ENCODE peak calls at places on chromosomes 11 and 22, in four cellular contexts. N is cardiac muscle cell, K is RWPE1, J is upper lobe of right lung. P is an unnamed sample.

GRCh38 chr22:49502126-49502826 is 325.4 kb downstream of the BRD1 start:
- DNase-seq in J (no peak), N (no peak), K (no peak), P (no peak)

GRCh38 chr11:46278387-46279173 is 1.1 kb downstream of the CREB3L1 start:
- DNase-seq in N (peak; percentile 67), K (no peak), J (peak; percentile 89), P (peak; percentile 76)

GRCh38 chr11:74008373-74009229 is at the start of gene UCP3:
- DNase-seq in N (no peak), K (no peak), J (no peak), P (no peak)

GRCh38 chr22:27163162-27164137 is 506.1 kb downstream of the MIAT start:
- DNase-seq in K (no peak), J (no peak), N (no peak), P (no peak)

GRCh38 chr11:78420255-78420764 is 2.7 kb upstream of the GAB2 start:
- DNase-seq in K (peak; percentile 45), N (peak; percentile 94), J (peak; percentile 69), P (peak; percentile 75)

GRCh38 chr11:76999597-76999996 is 34.6 kb upstream of the B3GNT6 start:
- DNase-seq in K (no peak), J (no peak), N (no peak), P (no peak)

GRCh38 chr11:14107071-14107470 is 144.5 kb downstream of the SPON1 start:
- DNase-seq in J (no peak), K (no peak), N (no peak), P (no peak)

GRCh38 chr11:75813622-75814039 is 1.4 kb upstream of the UVRAG start:
- DNase-seq in N (no peak), J (no peak), K (no peak), P (no peak)

GRCh38 chr22:19689408-19689807 is 24.9 kb upstream of the SEPTIN5 start:
- DNase-seq in N (no peak), K (no peak), J (peak; percentile 59), P (no peak)

GRCh38 chr11:79331251-79331901 is 109.5 kb downstream of the TENM4 start:
- DNase-seq in K (no peak), N (no peak), J (no peak), P (no peak)

GRCh38 chr22:41092847-41093371 is 517 bp downstream of the EP300 start:
- DNase-seq in N (peak; percentile 43), K (peak; percentile 15), J (peak; percentile 74), P (peak; percentile 39)

GRCh38 chr11:44427432-44427831 is 117.5 kb upstream of the ALX4 start:
- DNase-seq in K (no peak), J (no peak), N (no peak), P (no peak)

GRCh38 chr11:1854132-1854948 is 1.5 kb downstream of the LSP1 start:
- DNase-seq in K (no peak), N (no peak), J (no peak), P (no peak)

GRCh38 chr11:1857064-1857463 is 4.2 kb downstream of the LSP1 start:
- DNase-seq in J (no peak), K (no peak), N (no peak), P (no peak)

GRCh38 chr11:1856306-1857005 is 3.6 kb downstream of the LSP1 start:
- DNase-seq in N (no peak), K (no peak), J (no peak), P (no peak)

GRCh38 chr11:1854949-1855885 is 2.3 kb downstream of the LSP1 start:
- DNase-seq in J (no peak), N (no peak), K (no peak), P (no peak)

DNA sequence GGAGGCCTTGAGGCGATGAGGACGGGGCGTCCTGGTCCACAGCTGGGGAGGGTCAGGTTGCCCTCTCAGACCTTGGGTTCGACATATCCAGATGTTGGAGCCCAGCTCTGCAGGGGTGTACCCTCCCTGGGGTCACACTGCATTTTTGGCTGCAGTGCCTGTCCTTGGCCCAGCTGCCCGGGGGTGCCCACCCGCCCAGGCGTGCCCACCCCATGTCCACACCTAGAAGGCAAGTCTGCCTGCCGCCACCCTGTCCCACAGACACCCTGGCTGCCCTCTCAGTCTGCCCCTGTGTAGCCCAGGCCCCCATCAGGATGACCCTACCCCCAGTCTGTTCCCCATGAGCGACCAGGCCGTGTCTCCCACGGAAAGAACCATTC is 3.0 kb downstream of the LSP1 start:
- DNase-seq in J (no peak), N (no peak), K (no peak), P (no peak)
- TF ChIP-seq CTCF in J (no peak), N (no peak), K (no peak), P (no peak)

DNA sequence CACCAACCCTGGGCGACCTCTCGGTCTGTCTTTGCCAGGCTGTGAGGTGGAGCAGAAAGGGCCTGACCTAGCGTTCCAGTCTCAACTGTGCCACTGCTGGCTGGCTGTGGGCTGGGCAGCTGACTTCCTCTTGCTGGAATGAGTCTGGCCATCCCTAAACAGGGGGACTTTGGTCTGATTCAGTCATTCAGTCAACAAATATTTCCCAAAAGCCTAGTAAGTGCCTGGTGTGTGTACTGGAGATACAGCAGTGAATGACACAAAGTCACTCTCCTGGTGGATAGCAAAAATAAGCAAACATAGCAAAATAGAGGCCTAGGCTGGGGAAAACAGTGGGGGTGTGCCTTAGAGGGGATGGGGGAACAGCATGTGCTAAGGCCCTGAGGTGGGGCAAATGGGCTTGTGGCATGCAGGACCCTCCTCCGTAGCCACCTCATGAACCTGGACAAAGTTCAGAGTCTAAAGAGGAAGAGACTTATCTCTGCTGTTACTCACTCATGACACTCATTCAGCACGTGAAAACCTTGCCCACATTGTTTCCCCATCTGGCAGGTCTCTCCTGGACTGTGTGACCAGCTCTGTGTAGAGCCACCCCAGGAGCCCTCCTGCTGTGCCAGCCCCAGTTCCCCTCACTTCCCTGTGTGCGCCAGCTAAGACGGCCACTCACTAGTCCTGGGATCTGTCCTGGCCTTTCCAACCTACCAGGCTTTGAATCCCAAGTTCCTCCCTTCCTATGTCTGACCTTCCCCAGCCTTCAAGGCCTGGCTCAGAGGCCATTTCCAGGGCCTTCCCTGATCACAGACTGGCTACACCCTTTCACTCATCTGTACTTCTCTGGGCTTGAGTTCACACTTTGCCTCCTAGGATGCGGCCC is 4.7 kb downstream of the GUCD1 start:
- DNase-seq in J (no peak), N (peak; percentile 8), K (no peak), P (no peak)
- TF ChIP-seq CTCF in J (no peak), N (no peak), K (no peak), P (no peak)

GRCh38 chr11:133541331-133542095 is 9.2 kb upstream of the OPCML start:
- DNase-seq in J (no peak), N (no peak), K (no peak), P (no peak)
- TF ChIP-seq CTCF in J (no peak), N (no peak), K (no peak), P (no peak)

DNA sequence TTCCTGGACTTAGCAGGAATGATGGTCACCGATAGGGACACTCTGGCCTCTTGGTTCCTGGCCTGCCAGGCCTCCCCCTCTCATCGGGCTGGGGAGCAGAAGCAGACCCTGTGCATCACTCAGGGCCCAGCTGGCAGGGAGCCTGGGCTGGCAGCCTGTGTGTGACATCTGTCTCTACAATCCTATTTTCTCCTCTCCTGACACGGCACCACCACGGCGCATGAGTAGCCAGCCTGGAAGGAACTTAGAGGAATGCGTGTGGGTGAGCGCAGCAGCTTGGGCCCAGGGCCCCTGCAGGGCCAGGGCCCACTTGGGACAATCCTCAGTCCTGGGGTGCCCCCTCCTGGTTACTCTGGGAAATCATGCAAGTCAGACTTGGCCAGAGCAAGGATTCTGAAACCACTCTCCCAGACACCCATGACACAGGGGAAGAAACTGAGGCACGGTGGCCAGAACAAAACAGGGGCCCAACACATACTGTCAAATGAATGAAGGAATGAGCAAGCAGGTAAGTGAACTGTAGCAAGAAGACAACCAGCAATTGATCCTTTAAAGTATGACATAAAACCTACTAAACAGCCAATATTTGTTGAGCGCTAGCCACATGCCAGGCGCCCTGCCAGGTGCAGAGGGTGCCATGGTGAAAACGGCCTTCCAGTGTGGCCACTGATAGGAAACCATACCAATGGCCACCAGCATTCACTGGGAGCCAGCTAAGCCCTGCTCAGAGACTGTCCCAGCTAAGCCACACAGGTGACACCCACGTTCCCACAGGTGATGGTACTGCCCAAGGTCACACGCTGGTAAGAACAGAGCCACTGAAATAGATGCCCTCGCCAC is 13.3 kb downstream of the RSPH14 start:
- DNase-seq in J (no peak), N (peak; percentile 88), K (peak; percentile 38), P (peak; percentile 86)
- TF ChIP-seq CTCF in J (peak; percentile 73), N (peak; percentile 78), K (peak; percentile 53), P (peak; percentile 84)